ENCODE peak calls at places on chromosome 13, in ten cellular contexts. S is IMR-90; N is A673; A is pancreas; K is cardiac muscle cell; M is CD8-positive, alpha-beta T cell; O is adrenal gland; X is transverse colon; I is breast epithelium; T is brain microvascular endothelial cell. F is an unnamed sample.

GRCh38 chr13:40187836-40188591 is 478.4 kb downstream of the FOXO1 start:
- DNase-seq in S (no peak), N (no peak), A (no peak), K (no peak), M (peak), O (no peak), X (no peak), I (no peak), T (no peak), F (no peak)

GRCh38 chr13:111394211-111394922 is 73.9 kb downstream of the TEX29 start:
- DNase-seq in S (no peak), N (no peak), A (no peak), K (no peak), M (no peak), O (no peak), X (no peak), I (no peak), T (no peak), F (peak)

GRCh38 chr13:89401209-89401810 is 1730.1 kb downstream of the SLITRK5 start:
- DNase-seq in S (peak), N (peak), A (no peak), K (no peak), M (no peak), O (no peak), X (no peak), I (no peak), T (peak), F (no peak)

GRCh38 chr13:49400755-49401659 is 42.9 kb downstream of the CAB39L start:
- DNase-seq in S (peak), N (no peak), A (peak), K (peak), M (no peak), O (peak), X (peak), I (no peak), T (peak), F (no peak)

GRCh38 chr13:59120297-59120843 is 1043.4 kb downstream of the DIAPH3 start:
- DNase-seq in S (peak), N (no peak), A (no peak), K (no peak), M (no peak), O (no peak), X (no peak), I (no peak), T (no peak), F (no peak)

GRCh38 chr13:33721719-33722118 is 96.2 kb upstream of the RFC3 start:
- DNase-seq in S (peak), N (no peak), A (no peak), K (peak), M (no peak), O (peak), X (no peak), I (no peak), T (peak), F (no peak)

GRCh38 chr13:43307921-43308433 is 284.6 kb downstream of the DNAJC15 start:
- DNase-seq in S (peak), N (peak), A (peak), K (peak), M (no peak), O (peak), X (peak), I (peak), T (peak), F (peak)

GRCh38 chr13:28533441-28534166 is 38.7 kb upstream of the FLT1 start:
- DNase-seq in S (no peak), N (no peak), A (no peak), K (no peak), M (no peak), O (no peak), X (no peak), I (no peak), T (no peak), F (no peak)

GRCh38 chr13:41864658-41865057 is 96.3 kb downstream of the VWA8 start:
- DNase-seq in S (no peak), N (no peak), A (no peak), K (no peak), M (no peak), O (no peak), X (no peak), I (no peak), T (no peak), F (no peak)

GRCh38 chr13:76719955-76720354 is 166.2 kb downstream of the KCTD12 start:
- DNase-seq in S (no peak), N (no peak), A (no peak), K (no peak), M (no peak), O (no peak), X (no peak), I (no peak), T (no peak), F (no peak)

GRCh38 chr13:40667622-40667978 is 1.2 kb upstream of the FOXO1 start:
- DNase-seq in S (no peak), N (no peak), A (peak), K (no peak), M (peak), O (peak), X (peak), I (no peak), T (no peak), F (no peak)

GRCh38 chr13:111484959-111485358 is 164.5 kb downstream of the TEX29 start:
- DNase-seq in S (no peak), N (no peak), A (no peak), K (no peak), M (no peak), O (no peak), X (no peak), I (no peak), T (no peak), F (no peak)

GRCh38 chr13:45219123-45219891 is 18.5 kb upstream of the KCTD4 start:
- DNase-seq in S (no peak), N (no peak), A (no peak), K (no peak), M (no peak), O (no peak), X (no peak), I (no peak), T (no peak), F (no peak)

GRCh38 chr13:20903164-20903475 is 574 bp upstream of the XPO4 start:
- DNase-seq in S (no peak), N (no peak), A (no peak), K (no peak), M (no peak), O (no peak), X (no peak), I (no peak), T (no peak), F (no peak)

GRCh38 chr13:113452942-113453901 is at the start of gene ADPRHL1:
- DNase-seq in S (no peak), N (no peak), A (no peak), K (peak), M (no peak), O (no peak), X (no peak), I (peak), T (no peak), F (no peak)

GRCh38 chr13:19586904-19587634 is 25.7 kb upstream of the TPTE2 start:
- DNase-seq in S (peak), N (peak), A (no peak), K (no peak), M (peak), O (peak), X (peak), I (no peak), T (no peak), F (no peak)

GRCh38 chr13:38385152-38385891 is 35.7 kb downstream of the UFM1 start:
- DNase-seq in S (no peak), N (peak), A (no peak), K (no peak), M (no peak), O (no peak), X (no peak), I (no peak), T (no peak), F (no peak)

GRCh38 chr13:45769072-45769471 is 67.0 kb downstream of the CBY2 start:
- DNase-seq in S (no peak), N (peak), A (no peak), K (no peak), M (no peak), O (no peak), X (no peak), I (no peak), T (no peak), F (no peak)

GRCh38 chr13:31267126-31267784 is 67.5 kb downstream of the B3GLCT start:
- DNase-seq in S (no peak), N (no peak), A (no peak), K (no peak), M (no peak), O (no peak), X (no peak), I (no peak), T (no peak), F (no peak)

GRCh38 chr13:23321534-23322241 is 111.8 kb downstream of the SACS start:
- DNase-seq in S (peak), N (no peak), A (no peak), K (no peak), M (peak), O (peak), X (peak), I (no peak), T (peak), F (no peak)

GRCh38 chr13:102968572-102969228 is 97.5 kb downstream of the SLC10A2 start:
- DNase-seq in S (no peak), N (no peak), A (no peak), K (no peak), M (no peak), O (no peak), X (peak), I (no peak), T (no peak), F (no peak)

GRCh38 chr13:113950451-113951245 is 23.2 kb downstream of the C13orf46 start:
- DNase-seq in S (no peak), N (no peak), A (peak), K (no peak), M (peak), O (no peak), X (no peak), I (no peak), T (no peak), F (no peak)

GRCh38 chr13:98415326-98416070 is 161.4 kb downstream of the STK24 start:
- DNase-seq in S (no peak), N (no peak), A (peak), K (no peak), M (no peak), O (no peak), X (no peak), I (no peak), T (no peak), F (no peak)

GRCh38 chr13:98416408-98416807 is 160.5 kb downstream of the STK24 start:
- DNase-seq in S (no peak), N (no peak), A (peak), K (no peak), M (no peak), O (no peak), X (peak), I (peak), T (no peak), F (no peak)

GRCh38 chr13:98411013-98411412 is 165.9 kb downstream of the STK24 start:
- DNase-seq in S (no peak), N (no peak), A (no peak), K (no peak), M (no peak), O (no peak), X (no peak), I (no peak), T (no peak), F (no peak)

GRCh38 chr13:98411617-98412310 is 165.1 kb downstream of the STK24 start:
- DNase-seq in S (no peak), N (no peak), A (no peak), K (no peak), M (no peak), O (peak), X (peak), I (no peak), T (no peak), F (no peak)

GRCh38 chr13:98413796-98414195 is 163.1 kb downstream of the STK24 start:
- DNase-seq in S (no peak), N (no peak), A (no peak), K (no peak), M (no peak), O (no peak), X (no peak), I (no peak), T (no peak), F (no peak)
- TF ChIP-seq CTCF in S (no peak), N (peak), A (no peak), K (no peak), M (no peak), O (no peak), X (no peak), I (no peak), T (no peak), F (no peak)

DNA sequence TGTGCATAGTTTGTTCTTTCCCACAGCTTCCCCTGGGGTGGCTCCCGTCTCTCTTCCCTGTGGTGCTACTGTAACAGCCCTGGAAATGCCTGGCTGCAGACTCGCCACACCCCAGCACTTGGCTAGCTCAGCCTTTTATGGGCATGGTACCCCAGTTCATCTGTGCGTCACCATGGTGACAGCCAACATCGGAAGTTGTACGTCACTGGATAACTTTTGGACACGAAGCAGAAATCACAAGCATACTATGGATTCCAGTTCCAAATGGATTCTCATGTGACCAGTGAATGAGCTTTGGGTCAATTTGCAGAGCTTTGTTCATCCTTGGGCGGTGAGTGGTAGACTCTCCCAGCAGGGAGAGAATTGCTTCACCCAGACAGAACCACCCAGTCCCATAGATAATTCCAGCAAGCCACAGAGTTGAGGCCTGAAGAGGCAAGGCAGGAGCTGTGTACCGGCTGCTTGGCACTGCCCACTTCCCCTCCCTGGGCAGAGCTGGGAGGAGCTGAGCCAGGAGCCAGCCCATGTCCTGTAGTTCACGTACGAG is 54.4 kb downstream of the COL4A2 start:
- DNase-seq in S (peak), N (no peak), A (no peak), K (peak), M (no peak), O (peak), X (peak), I (no peak), T (peak), F (no peak)
- H3K27ac ChIP-seq in S (peak), N (no peak), A (no peak), K (peak), M (no peak), O (peak), X (peak), I (peak), T (peak), F (no peak)

GRCh38 chr13:24741016-24741662 is 22.8 kb upstream of the RNF17 start:
- DNase-seq in S (no peak), N (peak), A (no peak), K (no peak), M (no peak), O (no peak), X (no peak), I (no peak), T (no peak), F (no peak)
- TF ChIP-seq CTCF in S (no peak), N (peak), A (no peak), K (peak), M (no peak), O (no peak), X (no peak), I (no peak), T (peak), F (no peak)

DNA sequence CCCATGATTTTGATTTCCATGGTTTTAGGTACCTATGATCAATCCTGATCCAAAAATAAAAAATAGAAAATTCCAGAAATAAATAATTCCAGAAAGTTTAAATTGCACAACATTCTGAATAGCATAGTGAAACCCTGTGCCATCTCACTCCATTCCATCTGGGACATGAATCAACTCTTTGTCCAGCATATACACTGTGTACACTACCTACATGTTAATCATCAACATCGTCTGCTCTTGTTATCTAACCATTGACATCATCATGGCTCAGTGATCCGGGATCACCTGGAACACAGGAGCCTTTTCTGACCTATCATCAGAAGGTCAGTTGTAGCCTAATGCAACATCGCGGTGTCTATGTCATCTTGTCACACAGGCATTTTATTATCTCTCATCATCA is 75.6 kb downstream of the MYO16 start:
- DNase-seq in S (no peak), N (no peak), A (no peak), K (no peak), M (no peak), O (no peak), X (no peak), I (no peak), T (no peak), F (no peak)
- H3K27ac ChIP-seq in S (no peak), N (no peak), A (no peak), K (no peak), M (no peak), O (no peak), X (no peak), I (no peak), T (no peak), F (no peak)

GRCh38 chr13:91384891-91385290 is 13.5 kb upstream of the GPC5 start:
- DNase-seq in S (no peak), N (no peak), A (no peak), K (no peak), M (no peak), O (no peak), X (no peak), I (no peak), T (no peak), F (no peak)

GRCh38 chr13:91383836-91384235 is 14.6 kb upstream of the GPC5 start:
- DNase-seq in S (no peak), N (no peak), A (no peak), K (no peak), M (no peak), O (no peak), X (no peak), I (no peak), T (no peak), F (no peak)

DNA sequence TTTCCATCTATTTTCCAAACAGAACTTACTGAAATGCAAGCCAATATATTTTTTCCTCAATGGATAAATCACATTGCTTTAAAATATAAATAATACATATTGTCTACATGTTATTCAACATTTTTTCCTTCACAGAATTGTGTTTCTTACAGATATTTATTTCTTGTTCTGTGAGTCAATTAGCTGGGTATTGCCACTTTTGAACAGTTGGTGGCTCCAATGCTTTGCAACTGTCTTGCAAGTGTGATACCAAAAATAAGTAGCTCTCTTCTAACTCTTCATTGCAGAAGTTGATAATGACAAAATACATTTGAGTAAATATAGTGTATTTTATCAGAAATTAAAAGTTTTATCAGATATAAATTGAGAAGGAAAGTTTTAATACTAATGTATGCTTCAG is 17.1 kb upstream of the GPC5 start:
- DNase-seq in S (peak), N (peak), A (no peak), K (peak), M (no peak), O (no peak), X (no peak), I (no peak), T (peak), F (peak)
- TF ChIP-seq CTCF in S (peak), N (peak), A (no peak), K (peak), M (no peak), O (peak), X (no peak), I (no peak), T (peak), F (peak)

DNA sequence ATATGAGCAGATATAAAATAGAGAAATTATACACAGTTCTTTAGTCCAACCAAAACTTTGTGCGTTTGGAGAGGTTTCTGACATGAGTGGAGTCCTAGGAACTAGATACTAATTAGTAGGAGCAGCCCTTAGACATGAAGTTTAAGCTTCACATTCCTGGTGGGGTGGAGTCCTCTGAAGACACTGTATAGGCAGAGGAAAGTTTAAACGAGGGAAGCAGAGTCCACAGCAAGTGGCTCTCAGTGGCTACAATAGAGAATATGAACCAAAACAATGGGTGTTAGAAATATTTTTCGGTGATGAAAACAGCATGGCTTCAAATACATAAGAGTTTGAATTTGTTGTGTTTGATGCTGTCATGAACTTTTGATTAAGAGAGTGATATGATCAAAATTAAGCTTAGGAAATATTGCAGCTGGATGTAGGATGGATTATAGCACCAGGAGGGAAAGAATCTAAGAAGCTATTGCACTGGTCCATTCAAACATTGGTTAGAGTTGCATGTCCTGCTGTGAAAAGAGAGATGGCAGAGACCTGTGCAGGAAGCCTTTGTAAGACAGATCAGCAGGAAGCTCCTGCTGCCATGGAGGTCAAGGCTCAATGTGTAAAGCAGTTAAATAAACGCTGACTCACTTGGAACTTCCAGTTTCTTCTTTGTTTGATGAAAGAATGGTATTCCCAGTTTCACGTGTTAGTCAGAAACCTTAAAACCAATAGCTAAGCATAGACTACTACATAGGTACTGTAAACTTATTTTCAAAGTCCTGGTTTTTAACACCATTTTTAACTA is 175.2 kb downstream of the TDRD3 start:
- DNase-seq in S (peak), N (peak), A (no peak), K (no peak), M (no peak), O (peak), X (no peak), I (no peak), T (peak), F (no peak)
- H3K27ac ChIP-seq in S (no peak), N (peak), A (no peak), K (peak), M (no peak), O (no peak), X (no peak), I (no peak), T (no peak), F (no peak)

DNA sequence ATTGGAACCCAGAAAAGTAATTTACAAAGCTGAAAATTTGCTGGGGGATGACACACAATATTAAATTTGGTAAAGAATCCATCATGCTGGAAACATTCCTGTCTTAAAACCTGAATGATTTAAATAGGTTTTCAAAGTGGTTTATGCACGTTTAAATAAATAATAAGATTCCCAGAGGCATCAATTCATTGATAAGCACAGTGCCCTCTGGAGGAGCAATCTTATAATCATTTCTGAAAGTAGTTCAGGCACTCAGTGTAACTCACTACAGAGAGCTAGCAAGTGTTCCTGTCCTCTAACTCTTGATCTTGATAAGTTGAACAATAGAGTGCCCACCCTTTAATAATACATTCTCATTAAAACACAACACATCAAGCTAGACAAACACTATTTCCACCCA is 43.5 kb upstream of the SHISA2 start:
- DNase-seq in S (no peak), N (no peak), A (no peak), K (no peak), M (no peak), O (no peak), X (no peak), I (no peak), T (no peak), F (no peak)
- TF ChIP-seq CTCF in S (no peak), N (no peak), A (no peak), K (no peak), M (no peak), O (no peak), X (no peak), I (no peak), T (no peak), F (no peak)

GRCh38 chr13:79481685-79482052 is 714 bp downstream of the NDFIP2 start:
- DNase-seq in S (no peak), N (no peak), A (peak), K (no peak), M (peak), O (no peak), X (peak), I (no peak), T (no peak), F (no peak)
- H3K27ac ChIP-seq in S (peak), N (peak), A (peak), K (peak), M (peak), O (peak), X (peak), I (peak), T (peak), F (peak)

GRCh38 chr13:109381546-109382180 is 404.7 kb downstream of the IRS2 start:
- DNase-seq in S (peak), N (no peak), A (no peak), K (no peak), M (no peak), O (no peak), X (no peak), I (no peak), T (peak), F (no peak)
- TF ChIP-seq CTCF in S (no peak), N (no peak), A (no peak), K (no peak), M (no peak), O (no peak), X (no peak), I (no peak), T (no peak), F (no peak)

F was measured in dorsolateral prefrontal cortex.